ENCODE peak calls at places on chromosomes 3 and 15, in four cellular contexts. R, W, S and E are unnamed samples. For H3K36me3, the result is how much of the 10 kb centered on the place peaks cover.

GRCh38 chr3:171317133-171317532 is 143.1 kb downstream of the TNIK start:
- DNase-seq in S (no peak), W (no peak), R (no peak), E (no peak)

GRCh38 chr3:177589921-177590336 is 392.6 kb upstream of the TBL1XR1 start:
- DNase-seq in R (peak), S (peak), W (no peak), E (peak)

GRCh38 chr3:3020209-3020608 is 90.0 kb downstream of the IL5RA start:
- DNase-seq in R (no peak), S (no peak), W (no peak), E (no peak)

GRCh38 chr15:40562691-40563090 is 2.2 kb downstream of the CCDC32 start:
- DNase-seq in R (no peak), S (no peak), W (no peak), E (no peak)

GRCh38 chr3:159620281-159620680 is 368.4 kb upstream of the IL12A start:
- DNase-seq in R (no peak), W (no peak), S (no peak), E (no peak)

GRCh38 chr3:169147246-169148008 is 516.1 kb downstream of the MECOM start:
- DNase-seq in W (peak), R (no peak), S (peak), E (peak)

GRCh38 chr15:100131321-100132224 is 210.2 kb downstream of the ADAMTS17 start:
- DNase-seq in S (peak), W (no peak), R (no peak), E (peak)

GRCh38 chr3:124336067-124336656 is 344.2 kb upstream of the ROPN1 start:
- DNase-seq in R (no peak), W (no peak), S (no peak), E (no peak)

GRCh38 chr15:78455749-78456148 is 17.7 kb downstream of the IREB2 start:
- DNase-seq in S (no peak), W (peak), R (no peak), E (no peak)

GRCh38 chr3:173404156-173404555 is 6.6 kb downstream of the NLGN1 start:
- DNase-seq in W (no peak), R (no peak), S (no peak), E (no peak)

GRCh38 chr3:159616234-159616825 is 372.3 kb upstream of the IL12A start:
- DNase-seq in W (no peak), S (no peak), R (no peak), E (no peak)

GRCh38 chr3:55558316-55558715 is 71.2 kb upstream of the WNT5A start:
- DNase-seq in W (no peak), S (no peak), R (no peak), E (no peak)

GRCh38 chr15:71409541-71409940 is 294.3 kb downstream of the THSD4 start:
- DNase-seq in R (no peak), S (no peak), W (no peak), E (no peak)

GRCh38 chr3:10790713-10791112 is 25.3 kb upstream of the SLC6A11 start:
- DNase-seq in R (no peak), S (no peak), W (no peak), E (no peak)

GRCh38 chr3:85740561-85740960 is 781.8 kb downstream of the CADM2 start:
- DNase-seq in W (no peak), S (no peak), R (no peak), E (no peak)

GRCh38 chr15:94287794-94288246 is 56.5 kb downstream of the MCTP2 start:
- DNase-seq in S (no peak), R (no peak), W (no peak), E (peak)

GRCh38 chr3:37964716-37965115 is 25.9 kb upstream of the VILL start:
- DNase-seq in S (no peak), W (no peak), R (no peak), E (no peak)
- H3K4me3 ChIP-seq in S (no peak), W (no peak), R (no peak), E (no peak)

GRCh38 chr3:14925729-14926591 is 21.4 kb upstream of the NR2C2 start:
- DNase-seq in W (no peak), S (no peak), R (peak), E (peak)
- TF ChIP-seq CTCF in W (peak), S (peak), R (peak), E (peak)

GRCh38 chr3:113728661-113729060 is 17.4 kb downstream of the NAA50 start:
- DNase-seq in R (no peak), S (no peak), W (no peak), E (no peak)

DNA sequence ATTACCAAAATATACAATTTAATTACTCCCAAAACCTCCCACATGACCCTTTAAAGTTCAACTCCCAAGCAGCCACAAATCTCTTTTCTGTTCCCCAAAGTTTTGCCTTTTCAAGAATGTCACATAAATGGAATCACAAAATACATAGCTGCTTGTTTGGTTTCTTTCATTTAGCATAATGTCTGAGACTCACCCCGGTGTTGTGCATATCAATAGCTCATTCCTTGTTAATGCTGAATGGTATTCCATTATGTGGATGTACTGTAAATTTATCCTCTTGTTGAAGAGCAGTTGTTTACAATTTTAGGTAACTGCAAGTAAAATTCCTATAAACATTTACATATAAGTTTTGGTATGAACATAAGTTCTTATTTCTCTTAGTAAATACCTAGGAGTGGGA is 15.5 kb downstream of the NAA50 start:
- DNase-seq in W (no peak), R (no peak), S (no peak), E (no peak)
- H3K36me3 ChIP-seq in W (under half), R (under half), S (under half), E (under half)

GRCh38 chr3:147396709-147397046 is 9.7 kb downstream of the ZIC4 start:
- DNase-seq in S (no peak), W (no peak), R (no peak), E (no peak)
- H3K4me3 ChIP-seq in S (no peak), W (no peak), R (no peak), E (no peak)